ENCODE peak calls at places on chromosomes 16 and 17, in seven cellular contexts. V is testis, Y is transverse colon, H is Right ventricle myocardium superior, X is SK-MEL-5, N is hepatocyte, R is A549. J is an unnamed sample.

GRCh38 chr16:67199011-67199807 is at the start of gene ELMO3:
- DNase-seq in X (no peak), R (no peak), Y (peak), N (peak), V (peak), H (no peak), J (peak)

GRCh38 chr17:44911133-44912001 is 3.9 kb downstream of the GFAP start:
- DNase-seq in N (peak), R (peak), V (peak), Y (peak), H (peak), X (peak), J (peak)

GRCh38 chr17:45973099-45973838 is 25.8 kb upstream of the STH start:
- DNase-seq in R (no peak), H (peak), V (no peak), Y (peak), X (no peak), N (no peak), J (no peak)

GRCh38 chr16:21162661-21163151 is 4.2 kb downstream of the LDAF1 start:
- DNase-seq in N (no peak), X (no peak), H (peak), Y (no peak), R (no peak), V (peak), J (peak)

GRCh38 chr17:14616508-14616907 is 315.6 kb downstream of the HS3ST3B1 start:
- DNase-seq in H (no peak), N (no peak), Y (no peak), V (no peak), X (no peak), R (no peak), J (no peak)

GRCh38 chr16:635573-636205 is 416 bp downstream of the METTL26 start:
- DNase-seq in R (no peak), H (no peak), X (no peak), Y (no peak), V (no peak), N (no peak), J (peak)

GRCh38 chr16:28089205-28089991 is 25.9 kb upstream of the GSG1L start:
- DNase-seq in H (no peak), X (no peak), R (no peak), N (no peak), V (no peak), Y (no peak), J (no peak)

GRCh38 chr17:27421111-27421510 is 35.1 kb upstream of the KSR1 start:
- DNase-seq in V (no peak), H (no peak), R (no peak), Y (no peak), X (no peak), N (no peak), J (no peak)

GRCh38 chr17:81910840-81911276 is 341 bp downstream of the PCYT2 start:
- DNase-seq in N (peak), X (no peak), Y (peak), V (no peak), R (no peak), H (no peak), J (peak)

GRCh38 chr17:42132941-42133340 is 10.3 kb downstream of the HSPB9 start:
- DNase-seq in H (peak), X (peak), Y (peak), V (no peak), N (no peak), R (no peak), J (peak)

GRCh38 chr17:75240394-75241142 is 20.8 kb downstream of the GGA3 start:
- DNase-seq in Y (no peak), V (peak), R (peak), N (peak), H (no peak), X (peak), J (peak)

GRCh38 chr17:864315-864714 is 82.2 kb downstream of the MRM3 start:
- DNase-seq in V (no peak), R (no peak), Y (no peak), H (no peak), X (no peak), N (no peak), J (no peak)

GRCh38 chr16:27373312-27373711 is 28.7 kb upstream of the IL21R start:
- DNase-seq in Y (no peak), H (no peak), V (no peak), N (no peak), R (no peak), X (no peak), J (no peak)

GRCh38 chr17:80260791-80261158 is at the start of gene RNF213:
- DNase-seq in Y (peak), R (peak), X (peak), V (no peak), H (peak), N (peak), J (peak)

GRCh38 chr17:73343168-73343634 is 31.4 kb upstream of the CDC42EP4 start:
- DNase-seq in N (peak), H (peak), V (peak), Y (peak), R (no peak), X (peak), J (no peak)

GRCh38 chr16:13896543-13897182 is 23.3 kb upstream of the ERCC4 start:
- DNase-seq in R (no peak), Y (no peak), V (no peak), X (peak), H (no peak), N (no peak), J (peak)

J was measured in DMS53.